ENCODE peak calls at places on chromosomes 3 and 15, in four cellular contexts. W is foreskin fibroblast, A is left ventricle myocardium inferior, Y is vagina. Z is an unnamed sample.

GRCh38 chr3:2133191-2133590 is 34.5 kb downstream of the CNTN4 start:
- DNase-seq in Y (no peak), A (no peak), W (no peak), Z (no peak)

GRCh38 chr3:114745322-114746240 is 401.5 kb downstream of the ZBTB20 start:
- DNase-seq in A (no peak), W (peak; percentile 73), Y (no peak), Z (no peak)

GRCh38 chr3:153290278-153291015 is 128.4 kb downstream of the RAP2B start:
- DNase-seq in A (no peak), W (no peak), Y (no peak), Z (no peak)

GRCh38 chr15:43775411-43775965 is 1.3 kb downstream of the ELL3 start:
- DNase-seq in Y (no peak), W (no peak), A (no peak), Z (no peak)

GRCh38 chr15:80550910-80551265 is 144.2 kb upstream of the ABHD17C start:
- DNase-seq in W (peak; percentile 64), Y (no peak), A (no peak), Z (no peak)

GRCh38 chr3:80227216-80227615 is 459.4 kb upstream of the ROBO1 start:
- DNase-seq in W (no peak), A (no peak), Y (no peak), Z (no peak)

GRCh38 chr3:71510485-71510884 is 73.0 kb downstream of the FOXP1 start:
- DNase-seq in W (no peak), A (no peak), Y (no peak), Z (peak; percentile 52)

GRCh38 chr15:32705450-32705849 is 12.4 kb upstream of the GREM1 start:
- DNase-seq in Y (no peak), A (no peak), W (no peak), Z (no peak)

GRCh38 chr15:71080705-71081104 is 34.6 kb upstream of the THSD4 start:
- DNase-seq in W (peak; percentile 96), Y (no peak), A (no peak), Z (no peak)

GRCh38 chr3:197168606-197169005 is 129.8 kb downstream of the DLG1 start:
- DNase-seq in A (no peak), W (peak; percentile 14), Y (no peak), Z (no peak)

GRCh38 chr3:14791343-14791945 is 27.3 kb upstream of the FGD5 start:
- DNase-seq in A (peak; percentile 64), Y (no peak), W (no peak), Z (peak; percentile 67)

GRCh38 chr3:169449012-169449411 is 214.5 kb downstream of the MECOM start:
- DNase-seq in W (no peak), Y (no peak), A (no peak), Z (no peak)

GRCh38 chr3:177069514-177070329 is 127.6 kb downstream of the TBL1XR1 start:
- DNase-seq in A (no peak), W (peak; percentile 48), Y (no peak), Z (no peak)

GRCh38 chr3:133799794-133800585 is 5.6 kb upstream of the SRPRB start:
- DNase-seq in W (no peak), A (no peak), Y (no peak), Z (no peak)

GRCh38 chr3:24272875-24273274 is 221.8 kb downstream of the THRB start:
- DNase-seq in Y (no peak), A (no peak), W (no peak), Z (no peak)

GRCh38 chr15:48643236-48643635 is 2.3 kb downstream of the FBN1 start:
- DNase-seq in W (no peak), Y (no peak), A (no peak), Z (no peak)
- H3K4me3 ChIP-seq in W (peak overlapping the region; percentile 98), Y (peak overlapping the region; percentile 84), A (peak overlapping the region; percentile 97), Z (peak overlapping the region; percentile 61)

DNA sequence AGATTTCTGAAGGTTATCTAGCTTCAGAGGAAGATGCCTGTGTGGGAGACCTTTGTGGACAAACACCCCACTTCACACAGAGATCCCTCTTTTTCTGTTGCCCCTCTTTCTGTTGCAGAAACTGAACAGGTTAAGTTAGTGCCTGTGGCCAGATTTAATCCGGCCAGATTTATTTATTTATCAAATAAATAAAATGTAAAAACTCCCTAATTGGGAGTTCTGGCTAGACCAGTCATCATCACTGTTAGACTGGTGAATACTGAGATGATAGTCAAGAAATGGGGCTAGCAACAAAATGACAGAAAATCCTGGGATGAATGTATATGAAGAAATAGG is 1.2 kb upstream of the TBC1D5 start:
- DNase-seq in W (no peak), Y (no peak), A (no peak), Z (no peak)
- H3K4me3 ChIP-seq in W (no peak overlapping the region), Y (no peak overlapping the region), A (peak overlapping the region; percentile 94), Z (no peak overlapping the region)

GRCh38 chr3:22492342-22492741 is 710.8 kb upstream of the UBE2E2 start:
- DNase-seq in W (no peak), A (no peak), Y (no peak), Z (no peak)

GRCh38 chr3:22495241-22495640 is 707.9 kb upstream of the UBE2E2 start:
- DNase-seq in W (no peak), A (no peak), Y (no peak), Z (no peak)

GRCh38 chr3:22496641-22497040 is 706.5 kb upstream of the UBE2E2 start:
- DNase-seq in A (no peak), Y (no peak), W (peak; percentile 10), Z (no peak)

GRCh38 chr3:22491326-22491725 is 711.8 kb upstream of the UBE2E2 start:
- DNase-seq in Y (no peak), A (no peak), W (no peak), Z (no peak)

GRCh38 chr3:22495826-22496225 is 707.3 kb upstream of the UBE2E2 start:
- DNase-seq in Y (no peak), W (no peak), A (no peak), Z (no peak)
- H3K4me3 ChIP-seq in Y (no peak overlapping the region), W (no peak overlapping the region), A (no peak overlapping the region), Z (no peak overlapping the region)

GRCh38 chr15:45450468-45450867 is 72.1 kb downstream of the SLC30A4 start:
- DNase-seq in W (no peak), Y (no peak), A (no peak), Z (no peak)
- H3K4me3 ChIP-seq in W (no peak overlapping the region), Y (no peak overlapping the region), A (no peak overlapping the region), Z (no peak overlapping the region)

GRCh38 chr3:61875073-61875472 is 313.7 kb downstream of the PTPRG start:
- DNase-seq in Y (no peak), W (peak; percentile 9), A (no peak), Z (no peak)
- H3K4me3 ChIP-seq in Y (no peak overlapping the region), W (no peak overlapping the region), A (no peak overlapping the region), Z (no peak overlapping the region)

DNA sequence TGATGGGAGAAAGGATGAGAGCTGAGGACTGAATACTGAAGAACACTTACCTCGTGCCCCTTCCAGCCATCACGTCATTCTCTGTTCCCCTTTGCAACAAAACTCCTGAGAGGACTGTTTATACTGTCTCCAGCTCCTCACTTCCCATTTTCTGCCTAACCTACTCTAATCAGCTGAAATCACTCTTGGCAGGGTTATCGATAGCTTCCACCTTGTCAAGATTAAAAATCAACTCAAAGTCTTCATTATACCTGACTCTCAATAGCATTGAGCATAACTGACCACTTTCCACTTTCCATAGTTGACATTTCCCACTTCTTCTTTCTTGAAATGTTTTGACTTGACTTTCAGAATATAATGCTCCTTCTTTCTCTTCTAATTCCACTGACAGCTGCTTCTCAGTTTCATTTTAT is 4.3 kb downstream of the BTBD1 start:
- DNase-seq in Y (no peak), W (no peak), A (no peak), Z (no peak)
- H3K4me3 ChIP-seq in Y (no peak overlapping the region), W (no peak overlapping the region), A (no peak overlapping the region), Z (no peak overlapping the region)

GRCh38 chr15:62886431-62887071 is 156.0 kb upstream of the TPM1 start:
- DNase-seq in Y (no peak), A (no peak), W (peak; percentile 46), Z (no peak)
- H3K4me3 ChIP-seq in Y (no peak overlapping the region), A (no peak overlapping the region), W (peak overlapping the region; percentile 12), Z (no peak overlapping the region)

Z was measured in aorta.